ENCODE peak calls at places on chromosomes 2 and 18, in nine cellular contexts. One of them, this sample, is unnamed.

GRCh38 chr2:207777124-207777523 is 7.4 kb upstream of the FZD5 start:
- DNase-seq in lower lobe of right lung: no peak
- DNase-seq in cardiac muscle cell: no peak
- DNase-seq in body of pancreas: no peak
- DNase-seq in NCI-H2081: peak
- DNase-seq in GM18507: no peak
- DNase-seq in KBM-7: no peak
- DNase-seq in ELR: no peak
- DNase-seq in adrenal gland: no peak
- DNase-seq in this sample: peak

GRCh38 chr2:182319556-182319955 is 107.3 kb downstream of the PDE1A start:
- DNase-seq in KBM-7: no peak
- DNase-seq in GM18507: no peak
- DNase-seq in body of pancreas: no peak
- DNase-seq in NCI-H2081: peak
- DNase-seq in ELR: peak
- DNase-seq in cardiac muscle cell: no peak
- DNase-seq in lower lobe of right lung: no peak
- DNase-seq in adrenal gland: no peak
- DNase-seq in this sample: peak

GRCh38 chr2:221446140-221446539 is 126.0 kb downstream of the EPHA4 start:
- DNase-seq in lower lobe of right lung: no peak
- DNase-seq in KBM-7: no peak
- DNase-seq in NCI-H2081: no peak
- DNase-seq in ELR: no peak
- DNase-seq in GM18507: no peak
- DNase-seq in body of pancreas: no peak
- DNase-seq in adrenal gland: no peak
- DNase-seq in cardiac muscle cell: no peak
- DNase-seq in this sample: no peak

GRCh38 chr18:77124452-77124922 is 8.1 kb downstream of the MBP start:
- DNase-seq in adrenal gland: no peak
- DNase-seq in ELR: peak
- DNase-seq in lower lobe of right lung: no peak
- DNase-seq in KBM-7: peak
- DNase-seq in NCI-H2081: no peak
- DNase-seq in GM18507: no peak
- DNase-seq in cardiac muscle cell: no peak
- DNase-seq in body of pancreas: no peak
- DNase-seq in this sample: no peak

GRCh38 chr2:203533696-203534471 is 1.2 kb downstream of the RAPH1 start:
- DNase-seq in cardiac muscle cell: peak
- DNase-seq in ELR: peak
- DNase-seq in body of pancreas: no peak
- DNase-seq in adrenal gland: no peak
- DNase-seq in KBM-7: no peak
- DNase-seq in NCI-H2081: peak
- DNase-seq in lower lobe of right lung: no peak
- DNase-seq in GM18507: no peak
- DNase-seq in this sample: peak

GRCh38 chr18:70709720-70710119 is 420.9 kb downstream of the SOCS6 start:
- DNase-seq in adrenal gland: no peak
- DNase-seq in cardiac muscle cell: no peak
- DNase-seq in NCI-H2081: no peak
- DNase-seq in lower lobe of right lung: no peak
- DNase-seq in GM18507: no peak
- DNase-seq in body of pancreas: no peak
- DNase-seq in KBM-7: no peak
- DNase-seq in ELR: no peak
- DNase-seq in this sample: no peak

GRCh38 chr2:219545610-219546352 is 2.0 kb downstream of the TMEM198 start:
- DNase-seq in adrenal gland: no peak
- DNase-seq in GM18507: no peak
- DNase-seq in cardiac muscle cell: no peak
- DNase-seq in NCI-H2081: no peak
- DNase-seq in ELR: no peak
- DNase-seq in lower lobe of right lung: no peak
- DNase-seq in body of pancreas: no peak
- DNase-seq in KBM-7: no peak
- DNase-seq in this sample: no peak

GRCh38 chr18:75160315-75160714 is 48.6 kb downstream of the PTGR3 start:
- DNase-seq in ELR: no peak
- DNase-seq in KBM-7: no peak
- DNase-seq in body of pancreas: no peak
- DNase-seq in NCI-H2081: peak
- DNase-seq in adrenal gland: no peak
- DNase-seq in cardiac muscle cell: no peak
- DNase-seq in lower lobe of right lung: no peak
- DNase-seq in GM18507: no peak
- DNase-seq in this sample: no peak

GRCh38 chr2:226669905-226670304 is 129.7 kb downstream of the IRS1 start:
- DNase-seq in KBM-7: no peak
- DNase-seq in NCI-H2081: no peak
- DNase-seq in lower lobe of right lung: no peak
- DNase-seq in body of pancreas: no peak
- DNase-seq in GM18507: no peak
- DNase-seq in ELR: no peak
- DNase-seq in cardiac muscle cell: no peak
- DNase-seq in adrenal gland: no peak
- DNase-seq in this sample: no peak

GRCh38 chr2:230774348-230774951 is 61.8 kb downstream of the CAB39 start:
- DNase-seq in body of pancreas: no peak
- DNase-seq in adrenal gland: no peak
- DNase-seq in ELR: peak
- DNase-seq in lower lobe of right lung: no peak
- DNase-seq in KBM-7: no peak
- DNase-seq in GM18507: no peak
- DNase-seq in cardiac muscle cell: no peak
- DNase-seq in NCI-H2081: no peak
- DNase-seq in this sample: no peak

GRCh38 chr18:74334242-74334893 is 18.7 kb downstream of the C18orf63 start:
- DNase-seq in body of pancreas: no peak
- DNase-seq in GM18507: no peak
- DNase-seq in cardiac muscle cell: no peak
- DNase-seq in lower lobe of right lung: no peak
- DNase-seq in KBM-7: no peak
- DNase-seq in NCI-H2081: no peak
- DNase-seq in adrenal gland: no peak
- DNase-seq in ELR: no peak
- DNase-seq in this sample: no peak

GRCh38 chr2:230751062-230751461 is 38.4 kb downstream of the CAB39 start:
- DNase-seq in body of pancreas: no peak
- DNase-seq in adrenal gland: no peak
- DNase-seq in ELR: peak
- DNase-seq in GM18507: no peak
- DNase-seq in lower lobe of right lung: no peak
- DNase-seq in cardiac muscle cell: no peak
- DNase-seq in NCI-H2081: no peak
- DNase-seq in KBM-7: no peak
- DNase-seq in this sample: no peak

GRCh38 chr2:169727065-169727464 is 6.6 kb upstream of the KLHL23 start:
- DNase-seq in ELR: no peak
- DNase-seq in NCI-H2081: no peak
- DNase-seq in lower lobe of right lung: no peak
- DNase-seq in body of pancreas: no peak
- DNase-seq in KBM-7: no peak
- DNase-seq in GM18507: no peak
- DNase-seq in cardiac muscle cell: no peak
- DNase-seq in adrenal gland: no peak
- DNase-seq in this sample: peak

GRCh38 chr2:105329197-105329554 is 359 bp downstream of the TGFBRAP1 start:
- DNase-seq in NCI-H2081: peak
- DNase-seq in lower lobe of right lung: peak
- DNase-seq in adrenal gland: no peak
- DNase-seq in cardiac muscle cell: no peak
- DNase-seq in ELR: no peak
- DNase-seq in GM18507: no peak
- DNase-seq in KBM-7: no peak
- DNase-seq in body of pancreas: peak
- DNase-seq in this sample: peak

GRCh38 chr2:83650897-83651296 is 808.2 kb downstream of the SUCLG1 start:
- DNase-seq in NCI-H2081: peak
- DNase-seq in KBM-7: no peak
- DNase-seq in body of pancreas: no peak
- DNase-seq in adrenal gland: no peak
- DNase-seq in ELR: peak
- DNase-seq in lower lobe of right lung: no peak
- DNase-seq in GM18507: no peak
- DNase-seq in cardiac muscle cell: no peak
- DNase-seq in this sample: no peak

GRCh38 chr2:200430017-200430416 is 79.9 kb downstream of the KCTD18 start:
- DNase-seq in cardiac muscle cell: no peak
- DNase-seq in lower lobe of right lung: no peak
- DNase-seq in body of pancreas: no peak
- DNase-seq in GM18507: no peak
- DNase-seq in ELR: no peak
- DNase-seq in NCI-H2081: no peak
- DNase-seq in adrenal gland: no peak
- DNase-seq in KBM-7: no peak
- DNase-seq in this sample: no peak

GRCh38 chr2:873651-874580 is 76.7 kb upstream of the SNTG2 start:
- DNase-seq in NCI-H2081: no peak
- DNase-seq in KBM-7: no peak
- DNase-seq in adrenal gland: peak
- DNase-seq in cardiac muscle cell: no peak
- DNase-seq in ELR: no peak
- DNase-seq in body of pancreas: no peak
- DNase-seq in GM18507: no peak
- DNase-seq in lower lobe of right lung: no peak
- DNase-seq in this sample: no peak

GRCh38 chr18:13566941-13567762 is 159.2 kb downstream of the FAM210A start:
- DNase-seq in adrenal gland: peak
- DNase-seq in GM18507: no peak
- DNase-seq in KBM-7: peak
- DNase-seq in ELR: no peak
- DNase-seq in cardiac muscle cell: peak
- DNase-seq in lower lobe of right lung: peak
- DNase-seq in body of pancreas: no peak
- DNase-seq in NCI-H2081: no peak
- DNase-seq in this sample: no peak

GRCh38 chr2:109516445-109517117 is 97.2 kb downstream of the SEPTIN10 start:
- DNase-seq in adrenal gland: peak
- DNase-seq in KBM-7: peak
- DNase-seq in lower lobe of right lung: peak
- DNase-seq in body of pancreas: no peak
- DNase-seq in NCI-H2081: peak
- DNase-seq in GM18507: no peak
- DNase-seq in ELR: peak
- DNase-seq in cardiac muscle cell: peak
- DNase-seq in this sample: peak

GRCh38 chr2:56749152-56749752 is 565.5 kb downstream of the CCDC85A start:
- DNase-seq in GM18507: no peak
- DNase-seq in ELR: peak
- DNase-seq in NCI-H2081: peak
- DNase-seq in KBM-7: peak
- DNase-seq in adrenal gland: no peak
- DNase-seq in body of pancreas: no peak
- DNase-seq in cardiac muscle cell: peak
- DNase-seq in lower lobe of right lung: no peak
- DNase-seq in this sample: peak

GRCh38 chr2:227115761-227116160 is 48.2 kb downstream of the COL4A4 start:
- DNase-seq in adrenal gland: no peak
- DNase-seq in body of pancreas: no peak
- DNase-seq in KBM-7: no peak
- DNase-seq in lower lobe of right lung: no peak
- DNase-seq in ELR: no peak
- DNase-seq in GM18507: no peak
- DNase-seq in NCI-H2081: no peak
- DNase-seq in cardiac muscle cell: no peak
- DNase-seq in this sample: no peak

GRCh38 chr2:217979151-217979811 is 23.5 kb downstream of the TNS1 start:
- DNase-seq in KBM-7: no peak
- DNase-seq in lower lobe of right lung: no peak
- DNase-seq in NCI-H2081: no peak
- DNase-seq in adrenal gland: peak
- DNase-seq in GM18507: no peak
- DNase-seq in ELR: no peak
- DNase-seq in body of pancreas: peak
- DNase-seq in cardiac muscle cell: no peak
- DNase-seq in this sample: no peak

GRCh38 chr2:104656496-104657310 is 197.2 kb upstream of the POU3F3 start:
- DNase-seq in NCI-H2081: no peak
- DNase-seq in KBM-7: peak
- DNase-seq in body of pancreas: no peak
- DNase-seq in lower lobe of right lung: no peak
- DNase-seq in adrenal gland: no peak
- DNase-seq in cardiac muscle cell: no peak
- DNase-seq in ELR: no peak
- DNase-seq in GM18507: no peak
- DNase-seq in this sample: peak

GRCh38 chr2:237563816-237564215 is 2.6 kb upstream of the PRLH start:
- DNase-seq in GM18507: no peak
- DNase-seq in NCI-H2081: no peak
- DNase-seq in cardiac muscle cell: peak
- DNase-seq in lower lobe of right lung: no peak
- DNase-seq in body of pancreas: peak
- DNase-seq in KBM-7: no peak
- DNase-seq in ELR: peak
- DNase-seq in adrenal gland: no peak
- DNase-seq in this sample: no peak

GRCh38 chr2:240685771-240686371 is 3.2 kb upstream of the AQP12B start:
- DNase-seq in NCI-H2081: no peak
- DNase-seq in cardiac muscle cell: no peak
- DNase-seq in adrenal gland: no peak
- DNase-seq in lower lobe of right lung: no peak
- DNase-seq in ELR: no peak
- DNase-seq in GM18507: no peak
- DNase-seq in body of pancreas: peak
- DNase-seq in KBM-7: peak
- DNase-seq in this sample: peak

GRCh38 chr2:29323961-29324360 is 208.7 kb downstream of the CLIP4 start:
- DNase-seq in KBM-7: no peak
- DNase-seq in NCI-H2081: no peak
- DNase-seq in ELR: no peak
- DNase-seq in cardiac muscle cell: no peak
- DNase-seq in lower lobe of right lung: no peak
- DNase-seq in GM18507: no peak
- DNase-seq in adrenal gland: no peak
- DNase-seq in body of pancreas: no peak
- DNase-seq in this sample: peak

GRCh38 chr18:80107396-80107795 is 1.7 kb upstream of the ADNP2 start:
- DNase-seq in GM18507: no peak
- DNase-seq in ELR: no peak
- DNase-seq in body of pancreas: no peak
- DNase-seq in NCI-H2081: no peak
- DNase-seq in adrenal gland: no peak
- DNase-seq in cardiac muscle cell: no peak
- DNase-seq in KBM-7: no peak
- DNase-seq in lower lobe of right lung: no peak
- DNase-seq in this sample: no peak

GRCh38 chr18:64276736-64277135 is 127.8 kb upstream of the LINC00305 start:
- DNase-seq in KBM-7: no peak
- DNase-seq in GM18507: no peak
- DNase-seq in ELR: no peak
- DNase-seq in adrenal gland: peak
- DNase-seq in lower lobe of right lung: no peak
- DNase-seq in cardiac muscle cell: no peak
- DNase-seq in body of pancreas: no peak
- DNase-seq in NCI-H2081: no peak
- DNase-seq in this sample: peak

GRCh38 chr2:239380831-239381708 is 19.8 kb downstream of the HDAC4 start:
- DNase-seq in cardiac muscle cell: no peak
- DNase-seq in body of pancreas: no peak
- DNase-seq in lower lobe of right lung: peak
- DNase-seq in GM18507: no peak
- DNase-seq in adrenal gland: no peak
- DNase-seq in NCI-H2081: no peak
- DNase-seq in KBM-7: no peak
- DNase-seq in ELR: no peak
- DNase-seq in this sample: no peak

GRCh38 chr2:238900511-238900910 is 52.6 kb downstream of the TWIST2 start:
- DNase-seq in ELR: no peak
- DNase-seq in adrenal gland: no peak
- DNase-seq in lower lobe of right lung: no peak
- DNase-seq in NCI-H2081: no peak
- DNase-seq in GM18507: no peak
- DNase-seq in KBM-7: no peak
- DNase-seq in body of pancreas: no peak
- DNase-seq in cardiac muscle cell: no peak
- DNase-seq in this sample: no peak

GRCh38 chr2:98469862-98470544 is 25.3 kb downstream of the INPP4A start:
- DNase-seq in KBM-7: no peak
- DNase-seq in ELR: no peak
- DNase-seq in cardiac muscle cell: no peak
- DNase-seq in body of pancreas: no peak
- DNase-seq in NCI-H2081: no peak
- DNase-seq in lower lobe of right lung: no peak
- DNase-seq in GM18507: no peak
- DNase-seq in adrenal gland: no peak
- DNase-seq in this sample: no peak